ENCODE peak calls at places on chromosomes 11 and 22, in ten cellular contexts. B, H, X, J, U, P, W, M, Q and A are unnamed samples.
A peak's percentile ranks its signal among the peaks of the same experiment; 100 is the strongest.

GRCh38 chr11:115338476-115338875 is 165.7 kb downstream of the CADM1 start:
- DNase-seq in X (no peak), M (no peak), J (no peak), H (no peak), W (no peak), Q (no peak), P (no peak), U (no peak), B (no peak), A (peak; percentile 17)

GRCh38 chr22:37157516-37158289 is 8.0 kb upstream of the IL2RB start:
- DNase-seq in X (no peak), J (no peak), H (no peak), P (no peak), M (peak; percentile 64), B (no peak), U (peak; percentile 63), W (no peak), Q (no peak), A (no peak)

GRCh38 chr22:38953577-38954413 is 3.6 kb upstream of the APOBEC3A start:
- DNase-seq in J (peak; percentile 81), B (peak; percentile 54), M (no peak), W (peak; percentile 48), U (peak; percentile 77), X (no peak), P (no peak), H (no peak), Q (no peak), A (no peak)

GRCh38 chr11:45110562-45110961 is 35.9 kb upstream of the PRDM11 start:
- DNase-seq in B (peak; percentile 51), U (peak; percentile 49), M (peak; percentile 46), X (peak; percentile 45), H (peak; percentile 70), P (peak; percentile 86), Q (no peak), W (peak; percentile 46), J (no peak), A (peak; percentile 60)

GRCh38 chr11:113796663-113797259 is 17.2 kb downstream of the CLDN25 start:
- DNase-seq in Q (no peak), H (peak; percentile 44), U (peak; percentile 40), W (no peak), M (peak; percentile 45), B (no peak), X (no peak), P (peak; percentile 64), J (no peak), A (peak; percentile 41)

GRCh38 chr22:43343262-43343988 is at the start of gene SCUBE1:
- DNase-seq in X (peak; percentile 73), J (peak; percentile 62), H (peak; percentile 6), B (peak; percentile 75), P (peak; percentile 99), W (peak; percentile 25), M (no peak), U (peak; percentile 14), Q (peak; percentile 52), A (peak; percentile 21)

GRCh38 chr11:69552951-69553350 is 71.5 kb downstream of the LINC01488 start:
- DNase-seq in M (no peak), Q (no peak), U (peak; percentile 68), P (no peak), W (no peak), X (no peak), H (no peak), B (no peak), J (no peak), A (no peak)

GRCh38 chr11:8707541-8708270 is 25.1 kb downstream of the RPL27A start:
- DNase-seq in W (no peak), X (peak; percentile 89), B (no peak), J (no peak), M (no peak), H (peak; percentile 77), P (no peak), Q (peak; percentile 80), U (no peak), A (no peak)

GRCh38 chr11:74462009-74462408 is 5.3 kb downstream of the KCNE3 start:
- DNase-seq in X (peak; percentile 88), J (no peak), M (no peak), P (peak; percentile 79), B (peak; percentile 65), U (no peak), Q (peak; percentile 84), W (no peak), H (no peak), A (no peak)

GRCh38 chr22:39296981-39297489 is 22.4 kb downstream of the RPL3 start:
- DNase-seq in H (no peak), J (no peak), B (no peak), P (peak; percentile 73), Q (no peak), W (peak; percentile 42), M (no peak), U (no peak), X (no peak), A (no peak)

GRCh38 chr11:78420255-78420764 is 2.7 kb upstream of the GAB2 start:
- DNase-seq in J (peak; percentile 60), U (no peak), W (peak; percentile 74), M (peak; percentile 60), P (peak; percentile 54), X (peak; percentile 72), H (peak; percentile 63), Q (peak; percentile 75), B (peak; percentile 57), A (peak; percentile 55)

GRCh38 chr11:8828580-8829358 is 82.2 kb upstream of the AKIP1 start:
- DNase-seq in J (no peak), H (no peak), M (peak; percentile 58), Q (no peak), X (no peak), U (no peak), W (no peak), B (no peak), P (no peak), A (no peak)

GRCh38 chr11:70088735-70089250 is 10.7 kb downstream of the ANO1 start:
- DNase-seq in H (no peak), P (no peak), B (no peak), M (no peak), X (no peak), J (no peak), Q (no peak), U (no peak), W (no peak), A (no peak)

GRCh38 chr22:49659924-49660315 is 167.8 kb downstream of the BRD1 start:
- DNase-seq in M (no peak), P (peak; percentile 54), B (peak; percentile 35), J (peak; percentile 12), W (no peak), U (no peak), X (no peak), H (no peak), Q (no peak), A (no peak)

GRCh38 chr22:48750282-48750681 is 1077.4 kb downstream of the BRD1 start:
- DNase-seq in B (no peak), M (no peak), W (no peak), J (no peak), U (no peak), P (no peak), Q (no peak), H (no peak), X (no peak), A (no peak)

GRCh38 chr11:128501576-128502549 is 85.5 kb downstream of the ETS1 start:
- DNase-seq in J (no peak), W (no peak), M (peak; percentile 74), H (no peak), X (no peak), U (no peak), P (no peak), Q (peak; percentile 50), B (no peak), A (no peak)

GRCh38 chr11:19861171-19861570 is 148.5 kb downstream of the NAV2 start:
- DNase-seq in U (no peak), M (no peak), P (no peak), Q (no peak), W (no peak), H (no peak), B (no peak), J (no peak), X (no peak), A (peak; percentile 15)

GRCh38 chr11:44310456-44311272 is 725 bp upstream of the ALX4 start:
- DNase-seq in X (no peak), J (no peak), B (peak; percentile 40), U (no peak), H (no peak), Q (no peak), P (peak; percentile 85), W (no peak), M (no peak), A (no peak)